ENCODE peak calls at places on chromosomes 7 and 10, in nine cellular contexts. B is mesendoderm; S is tibial nerve; L is aorta; Z is psoas muscle; T is naive thymus-derived CD4-positive, alpha-beta T cell; F is heart right ventricle; N is CD8-positive, alpha-beta T cell; V is suprapubic skin. W is an unnamed sample.
A peak's percentile ranks its signal among the peaks of the same experiment; 100 is the strongest.

GRCh38 chr10:43054593-43054992 is 22.3 kb upstream of the RET start:
- DNase-seq in B (no peak), S (no peak), L (peak; percentile 24), Z (no peak), T (no peak), F (no peak), N (no peak), V (peak; percentile 24), W (no peak)

GRCh38 chr7:47666164-47666862 is 84.4 kb upstream of the TNS3 start:
- DNase-seq in B (no peak), S (no peak), L (no peak), Z (no peak), T (no peak), F (no peak), N (no peak), V (no peak), W (no peak)

GRCh38 chr10:92573798-92574544 is at the start of gene IDE:
- DNase-seq in B (peak; percentile 95), S (peak; percentile 72), L (peak; percentile 95), Z (peak; percentile 89), T (peak; percentile 70), F (peak; percentile 88), N (peak; percentile 69), V (peak; percentile 88), W (peak; percentile 90)

GRCh38 chr7:22430457-22430856 is 69.5 kb downstream of the STEAP1B start:
- DNase-seq in B (peak; percentile 69), S (no peak), L (no peak), Z (no peak), T (no peak), F (no peak), N (no peak), V (no peak), W (no peak)

GRCh38 chr10:62517252-62517651 is 143.1 kb downstream of the ZNF365 start:
- DNase-seq in B (no peak), S (no peak), L (no peak), Z (no peak), T (no peak), F (no peak), N (no peak), V (no peak), W (no peak)

GRCh38 chr10:115171392-115171960 is 78.3 kb downstream of the ATRNL1 start:
- DNase-seq in B (peak; percentile 6), S (no peak), L (no peak), Z (no peak), T (no peak), F (no peak), N (no peak), V (no peak), W (no peak)

GRCh38 chr10:1591045-1591444 is 146.3 kb downstream of the ADARB2 start:
- DNase-seq in B (no peak), S (no peak), L (no peak), Z (no peak), T (no peak), F (no peak), N (no peak), V (no peak), W (no peak)

GRCh38 chr10:63068246-63068645 is 64.9 kb upstream of the NRBF2 start:
- DNase-seq in B (no peak), S (no peak), L (no peak), Z (no peak), T (no peak), F (no peak), N (no peak), V (no peak), W (no peak)

GRCh38 chr10:133151528-133151927 is 8.5 kb upstream of the KNDC1 start:
- DNase-seq in B (peak; percentile 89), S (no peak), L (no peak), Z (no peak), T (no peak), F (no peak), N (no peak), V (no peak), W (no peak)

GRCh38 chr7:1853619-1854520 is 183.8 kb downstream of the ELFN1 start:
- DNase-seq in B (no peak), S (no peak), L (peak; percentile 61), Z (peak; percentile 2), T (no peak), F (no peak), N (no peak), V (peak; percentile 50), W (no peak)

GRCh38 chr10:53765311-53765710 is 992.7 kb upstream of the MBL2 start:
- DNase-seq in B (no peak), S (no peak), L (no peak), Z (no peak), T (no peak), F (no peak), N (no peak), V (no peak), W (no peak)

GRCh38 chr7:601573-602340 is 82.1 kb upstream of the PDGFA start:
- DNase-seq in B (no peak), S (no peak), L (peak; percentile 91), Z (peak; percentile 62), T (peak; percentile 21), F (peak; percentile 66), N (peak; percentile 64), V (peak; percentile 80), W (peak; percentile 46)

GRCh38 chr7:124942405-124942804 is 12.8 kb upstream of the POT1 start:
- DNase-seq in B (no peak), S (no peak), L (no peak), Z (no peak), T (no peak), F (peak; percentile 6), N (no peak), V (no peak), W (no peak)

GRCh38 chr7:90383879-90384278 is 19.4 kb upstream of the CLDN12 start:
- DNase-seq in B (no peak), S (no peak), L (no peak), Z (no peak), T (no peak), F (no peak), N (no peak), V (no peak), W (no peak)

GRCh38 chr10:69375307-69376151 is 41.2 kb downstream of the TACR2 start:
- DNase-seq in B (peak; percentile 91), S (no peak), L (no peak), Z (peak; percentile 43), T (no peak), F (peak; percentile 51), N (no peak), V (no peak), W (peak; percentile 38)

GRCh38 chr10:117609095-117609821 is 66.7 kb downstream of the EMX2 start:
- DNase-seq in B (no peak), S (peak; percentile 24), L (no peak), Z (peak; percentile 51), T (no peak), F (peak; percentile 24), N (no peak), V (no peak), W (no peak)

GRCh38 chr7:101991860-101992259 is 174.4 kb downstream of the CUX1 start:
- DNase-seq in B (no peak), S (no peak), L (no peak), Z (no peak), T (no peak), F (no peak), N (no peak), V (no peak), W (no peak)

GRCh38 chr10:103155485-103156085 is 37.5 kb downstream of the NT5C2 start:
- DNase-seq in B (no peak), S (no peak), L (no peak), Z (no peak), T (no peak), F (no peak), N (no peak), V (no peak), W (no peak)

GRCh38 chr7:123460616-123461015 is 73.8 kb downstream of the IQUB start:
- DNase-seq in B (peak; percentile 19), S (no peak), L (no peak), Z (no peak), T (no peak), F (no peak), N (no peak), V (no peak), W (no peak)

GRCh38 chr7:93851536-93851935 is 39.0 kb downstream of the TFPI2 start:
- DNase-seq in B (no peak), S (no peak), L (no peak), Z (no peak), T (no peak), F (no peak), N (no peak), V (no peak), W (no peak)

GRCh38 chr10:72171175-72171630 is 44.6 kb upstream of the ANAPC16 start:
- DNase-seq in B (peak; percentile 91), S (no peak), L (no peak), Z (no peak), T (no peak), F (no peak), N (no peak), V (no peak), W (peak; percentile 65)

GRCh38 chr10:77036993-77037734 is 600.4 kb downstream of the KCNMA1 start:
- DNase-seq in B (peak; percentile 87), S (no peak), L (no peak), Z (no peak), T (no peak), F (no peak), N (no peak), V (no peak), W (no peak)

GRCh38 chr10:97715259-97715874 is 1.8 kb downstream of the MARVELD1 start:
- DNase-seq in B (peak; percentile 40), S (no peak), L (peak; percentile 66), Z (no peak), T (no peak), F (no peak), N (no peak), V (no peak), W (no peak)
- H3K4me1 ChIP-seq in B (peaks cover 17% of the 10 kb centered on the region), S (peaks cover 46% of the 10 kb centered on the region), L (no peaks in the 10 kb centered on the region), Z (peaks cover 8% of the 10 kb centered on the region), T (peaks cover 6% of the 10 kb centered on the region), F (peaks cover 25% of the 10 kb centered on the region), N (peaks cover 9% of the 10 kb centered on the region), V (peaks cover 69% of the 10 kb centered on the region), W (peaks cover 20% of the 10 kb centered on the region)

DNA sequence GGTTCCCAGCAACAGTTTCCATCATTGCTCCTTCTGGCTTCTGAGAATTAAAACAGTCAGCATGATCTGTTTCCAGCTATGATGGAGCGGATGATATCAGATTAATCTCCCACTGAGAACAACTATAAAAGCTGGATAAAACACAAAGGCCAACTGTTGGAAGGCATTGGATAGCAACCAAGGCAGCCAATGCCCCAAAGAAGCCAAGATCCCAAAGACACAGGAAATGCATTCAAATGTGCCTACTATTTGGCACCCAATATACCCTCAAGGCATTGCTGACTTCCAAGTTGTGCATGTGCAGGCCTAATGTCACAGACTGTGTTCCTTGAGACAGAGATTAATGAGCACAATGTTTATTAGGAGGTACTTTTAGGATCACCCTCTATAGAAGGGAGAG is 259.3 kb downstream of the ARHGAP12 start:
- DNase-seq in B (no peak), S (no peak), L (no peak), Z (no peak), T (no peak), F (no peak), N (no peak), V (no peak), W (no peak)
- H3K27ac ChIP-seq in B (no peak overlapping the region), S (no peak overlapping the region), L (no peak overlapping the region), Z (no peak overlapping the region), T (no peak overlapping the region), F (no peak overlapping the region), N (no peak overlapping the region), V (peak overlapping the region; percentile 31), W (no peak overlapping the region)

GRCh38 chr7:135664046-135664589 is 1.8 kb downstream of the STMP1 start:
- DNase-seq in B (no peak), S (no peak), L (no peak), Z (no peak), T (no peak), F (no peak), N (no peak), V (no peak), W (no peak)
- H3K4me3 ChIP-seq in B (no peak overlapping the region), S (no peak overlapping the region), L (no peak overlapping the region), Z (peak overlapping the region; percentile 100), T (no peak overlapping the region), F (peak overlapping the region; percentile 84), N (no peak overlapping the region), V (no peak overlapping the region), W (no peak overlapping the region)

GRCh38 chr10:75613685-75614587 is 182.5 kb downstream of the LRMDA start:
- DNase-seq in B (no peak), S (no peak), L (no peak), Z (no peak), T (no peak), F (no peak), N (no peak), V (no peak), W (no peak)
- H3K4me1 ChIP-seq in B (no peaks in the 10 kb centered on the region), S (peaks cover 17% of the 10 kb centered on the region), L (peaks cover 4% of the 10 kb centered on the region), Z (no peaks in the 10 kb centered on the region), T (no peaks in the 10 kb centered on the region), F (peaks cover 3% of the 10 kb centered on the region), N (no peaks in the 10 kb centered on the region), V (peaks cover 12% of the 10 kb centered on the region), W (no peaks in the 10 kb centered on the region)